ENCODE peak calls at places on chromosome 20, in ten cellular contexts. One of them, this sample, is unnamed.

GRCh38 chr20:33812673-33813462 is 1.7 kb downstream of the CHMP4B start:
- DNase-seq in right atrium auricular region: no peak
- DNase-seq in fibroblast of the aortic adventitia: peak
- DNase-seq in PC-9: peak
- DNase-seq in fibroblast of pulmonary artery: no peak
- DNase-seq in Peyer's patch: peak
- DNase-seq in CD8-positive, alpha-beta T cell: no peak
- DNase-seq in fibroblast of mammary gland: peak
- DNase-seq in sigmoid colon: no peak
- DNase-seq in tibial nerve: no peak
- DNase-seq in this sample: peak

GRCh38 chr20:21133917-21134622 is 8.2 kb downstream of the KIZ start:
- DNase-seq in right atrium auricular region: no peak
- DNase-seq in Peyer's patch: no peak
- DNase-seq in sigmoid colon: no peak
- DNase-seq in fibroblast of pulmonary artery: no peak
- DNase-seq in fibroblast of mammary gland: no peak
- DNase-seq in PC-9: no peak
- DNase-seq in tibial nerve: no peak
- DNase-seq in fibroblast of the aortic adventitia: no peak
- DNase-seq in CD8-positive, alpha-beta T cell: no peak
- DNase-seq in this sample: no peak

GRCh38 chr20:53866787-53867740 is 203.3 kb downstream of the BCAS1 start:
- DNase-seq in tibial nerve: no peak
- DNase-seq in Peyer's patch: peak
- DNase-seq in fibroblast of the aortic adventitia: peak
- DNase-seq in CD8-positive, alpha-beta T cell: no peak
- DNase-seq in PC-9: no peak
- DNase-seq in fibroblast of pulmonary artery: no peak
- DNase-seq in sigmoid colon: no peak
- DNase-seq in right atrium auricular region: no peak
- DNase-seq in fibroblast of mammary gland: no peak
- DNase-seq in this sample: peak

GRCh38 chr20:22942742-22943141 is 92.4 kb upstream of the SSTR4 start:
- DNase-seq in right atrium auricular region: no peak
- DNase-seq in Peyer's patch: no peak
- DNase-seq in fibroblast of pulmonary artery: no peak
- DNase-seq in PC-9: no peak
- DNase-seq in fibroblast of mammary gland: no peak
- DNase-seq in fibroblast of the aortic adventitia: no peak
- DNase-seq in CD8-positive, alpha-beta T cell: no peak
- DNase-seq in tibial nerve: no peak
- DNase-seq in sigmoid colon: no peak
- DNase-seq in this sample: no peak

GRCh38 chr20:22407237-22408193 is 176.9 kb downstream of the FOXA2 start:
- DNase-seq in Peyer's patch: no peak
- DNase-seq in tibial nerve: no peak
- DNase-seq in fibroblast of mammary gland: no peak
- DNase-seq in PC-9: no peak
- DNase-seq in right atrium auricular region: no peak
- DNase-seq in fibroblast of the aortic adventitia: no peak
- DNase-seq in sigmoid colon: no peak
- DNase-seq in fibroblast of pulmonary artery: no peak
- DNase-seq in CD8-positive, alpha-beta T cell: no peak
- DNase-seq in this sample: no peak

GRCh38 chr20:51497542-51498467 is 44.7 kb downstream of the NFATC2 start:
- DNase-seq in PC-9: no peak
- DNase-seq in CD8-positive, alpha-beta T cell: peak
- DNase-seq in tibial nerve: peak
- DNase-seq in right atrium auricular region: no peak
- DNase-seq in sigmoid colon: no peak
- DNase-seq in Peyer's patch: peak
- DNase-seq in fibroblast of the aortic adventitia: peak
- DNase-seq in fibroblast of pulmonary artery: peak
- DNase-seq in fibroblast of mammary gland: no peak
- DNase-seq in this sample: no peak

GRCh38 chr20:17655286-17655651 is 26.8 kb downstream of the RRBP1 start:
- DNase-seq in PC-9: no peak
- DNase-seq in fibroblast of pulmonary artery: peak
- DNase-seq in sigmoid colon: peak
- DNase-seq in tibial nerve: no peak
- DNase-seq in fibroblast of mammary gland: no peak
- DNase-seq in fibroblast of the aortic adventitia: peak
- DNase-seq in CD8-positive, alpha-beta T cell: no peak
- DNase-seq in Peyer's patch: no peak
- DNase-seq in right atrium auricular region: no peak
- DNase-seq in this sample: no peak

GRCh38 chr20:1631309-1632227 is 11.8 kb upstream of the SIRPB1 start:
- DNase-seq in fibroblast of pulmonary artery: peak
- DNase-seq in PC-9: peak
- DNase-seq in tibial nerve: no peak
- DNase-seq in fibroblast of the aortic adventitia: peak
- DNase-seq in Peyer's patch: no peak
- DNase-seq in fibroblast of mammary gland: no peak
- DNase-seq in CD8-positive, alpha-beta T cell: no peak
- DNase-seq in sigmoid colon: no peak
- DNase-seq in right atrium auricular region: no peak
- DNase-seq in this sample: no peak

GRCh38 chr20:36881888-36882287 is 6.0 kb downstream of the TLDC2 start:
- DNase-seq in fibroblast of mammary gland: peak
- DNase-seq in right atrium auricular region: no peak
- DNase-seq in fibroblast of pulmonary artery: no peak
- DNase-seq in PC-9: no peak
- DNase-seq in tibial nerve: no peak
- DNase-seq in CD8-positive, alpha-beta T cell: no peak
- DNase-seq in fibroblast of the aortic adventitia: no peak
- DNase-seq in Peyer's patch: no peak
- DNase-seq in sigmoid colon: no peak
- DNase-seq in this sample: no peak

GRCh38 chr20:62921119-62921687 is 5.1 kb downstream of the DIDO1 start:
- DNase-seq in CD8-positive, alpha-beta T cell: peak
- DNase-seq in fibroblast of pulmonary artery: peak
- DNase-seq in fibroblast of mammary gland: peak
- DNase-seq in Peyer's patch: no peak
- DNase-seq in right atrium auricular region: no peak
- DNase-seq in PC-9: peak
- DNase-seq in tibial nerve: no peak
- DNase-seq in fibroblast of the aortic adventitia: peak
- DNase-seq in sigmoid colon: no peak
- DNase-seq in this sample: no peak

GRCh38 chr20:346640-347316 is at the start of gene NRSN2:
- DNase-seq in fibroblast of the aortic adventitia: peak
- DNase-seq in Peyer's patch: peak
- DNase-seq in sigmoid colon: peak
- DNase-seq in fibroblast of mammary gland: peak
- DNase-seq in fibroblast of pulmonary artery: peak
- DNase-seq in CD8-positive, alpha-beta T cell: no peak
- DNase-seq in PC-9: peak
- DNase-seq in right atrium auricular region: peak
- DNase-seq in tibial nerve: no peak
- DNase-seq in this sample: peak
- TF ChIP-seq CTCF in fibroblast of the aortic adventitia: no peak
- TF ChIP-seq CTCF in Peyer's patch: no peak
- TF ChIP-seq CTCF in sigmoid colon: no peak
- TF ChIP-seq CTCF in fibroblast of mammary gland: no peak
- TF ChIP-seq CTCF in fibroblast of pulmonary artery: no peak
- TF ChIP-seq CTCF in CD8-positive, alpha-beta T cell: no peak
- TF ChIP-seq CTCF in PC-9: no peak
- TF ChIP-seq CTCF in right atrium auricular region: no peak
- TF ChIP-seq CTCF in tibial nerve: no peak
- TF ChIP-seq CTCF in this sample: no peak

GRCh38 chr20:41318271-41318649 is 729 bp upstream of the ZHX3 start:
- DNase-seq in right atrium auricular region: no peak
- DNase-seq in PC-9: no peak
- DNase-seq in sigmoid colon: no peak
- DNase-seq in tibial nerve: no peak
- DNase-seq in fibroblast of mammary gland: no peak
- DNase-seq in fibroblast of the aortic adventitia: no peak
- DNase-seq in CD8-positive, alpha-beta T cell: no peak
- DNase-seq in Peyer's patch: no peak
- DNase-seq in fibroblast of pulmonary artery: no peak
- DNase-seq in this sample: no peak

GRCh38 chr20:41316009-41316408 is 1.5 kb downstream of the ZHX3 start:
- DNase-seq in right atrium auricular region: no peak
- DNase-seq in fibroblast of mammary gland: no peak
- DNase-seq in fibroblast of pulmonary artery: no peak
- DNase-seq in sigmoid colon: no peak
- DNase-seq in tibial nerve: no peak
- DNase-seq in Peyer's patch: no peak
- DNase-seq in fibroblast of the aortic adventitia: peak
- DNase-seq in PC-9: no peak
- DNase-seq in CD8-positive, alpha-beta T cell: no peak
- DNase-seq in this sample: no peak

GRCh38 chr20:41314386-41314785 is 3.1 kb downstream of the ZHX3 start:
- DNase-seq in PC-9: no peak
- DNase-seq in CD8-positive, alpha-beta T cell: no peak
- DNase-seq in fibroblast of pulmonary artery: no peak
- DNase-seq in fibroblast of the aortic adventitia: peak
- DNase-seq in sigmoid colon: no peak
- DNase-seq in tibial nerve: no peak
- DNase-seq in fibroblast of mammary gland: peak
- DNase-seq in Peyer's patch: no peak
- DNase-seq in right atrium auricular region: no peak
- DNase-seq in this sample: no peak

GRCh38 chr20:41317536-41318270 is at the start of gene ZHX3:
- DNase-seq in fibroblast of mammary gland: peak
- DNase-seq in sigmoid colon: peak
- DNase-seq in fibroblast of pulmonary artery: peak
- DNase-seq in CD8-positive, alpha-beta T cell: peak
- DNase-seq in fibroblast of the aortic adventitia: peak
- DNase-seq in tibial nerve: peak
- DNase-seq in Peyer's patch: peak
- DNase-seq in PC-9: peak
- DNase-seq in right atrium auricular region: peak
- DNase-seq in this sample: peak

GRCh38 chr20:41316602-41317535 is 662 bp downstream of the ZHX3 start:
- DNase-seq in fibroblast of mammary gland: peak
- DNase-seq in fibroblast of the aortic adventitia: peak
- DNase-seq in CD8-positive, alpha-beta T cell: peak
- DNase-seq in tibial nerve: peak
- DNase-seq in PC-9: peak
- DNase-seq in right atrium auricular region: peak
- DNase-seq in Peyer's patch: peak
- DNase-seq in fibroblast of pulmonary artery: peak
- DNase-seq in sigmoid colon: peak
- DNase-seq in this sample: peak
- H3K4me3 ChIP-seq in fibroblast of mammary gland: peak
- H3K4me3 ChIP-seq in fibroblast of the aortic adventitia: peak
- H3K4me3 ChIP-seq in CD8-positive, alpha-beta T cell: peak
- H3K4me3 ChIP-seq in tibial nerve: peak
- H3K4me3 ChIP-seq in PC-9: peak
- H3K4me3 ChIP-seq in right atrium auricular region: peak
- H3K4me3 ChIP-seq in Peyer's patch: peak
- H3K4me3 ChIP-seq in fibroblast of pulmonary artery: peak
- H3K4me3 ChIP-seq in sigmoid colon: peak
- H3K4me3 ChIP-seq in this sample: peak

DNA sequence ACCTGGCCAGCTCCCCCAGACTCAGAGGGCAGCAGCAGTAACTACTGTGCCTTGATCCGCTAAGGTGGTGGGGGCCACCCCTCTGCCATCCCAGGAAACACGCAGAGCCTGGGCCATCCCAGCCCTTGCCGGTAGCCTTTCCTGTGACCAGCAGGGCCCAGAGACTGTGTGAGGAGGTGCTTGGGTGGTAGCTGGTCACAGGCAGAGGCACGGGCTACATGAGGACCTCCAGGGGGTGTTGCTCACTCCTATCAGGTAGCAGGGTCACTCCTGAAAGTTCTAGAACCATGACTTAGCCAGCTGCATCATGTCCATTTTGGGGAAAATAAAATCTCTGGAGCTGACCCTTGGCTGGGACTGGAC is 22.8 kb downstream of the PCMTD2 start:
- DNase-seq in Peyer's patch: no peak
- DNase-seq in right atrium auricular region: no peak
- DNase-seq in fibroblast of the aortic adventitia: no peak
- DNase-seq in PC-9: no peak
- DNase-seq in fibroblast of mammary gland: no peak
- DNase-seq in sigmoid colon: no peak
- DNase-seq in CD8-positive, alpha-beta T cell: no peak
- DNase-seq in fibroblast of pulmonary artery: no peak
- DNase-seq in tibial nerve: no peak
- DNase-seq in this sample: no peak
- TF ChIP-seq CTCF in Peyer's patch: no peak
- TF ChIP-seq CTCF in right atrium auricular region: no peak
- TF ChIP-seq CTCF in fibroblast of the aortic adventitia: no peak
- TF ChIP-seq CTCF in PC-9: no peak
- TF ChIP-seq CTCF in fibroblast of mammary gland: no peak
- TF ChIP-seq CTCF in sigmoid colon: no peak
- TF ChIP-seq CTCF in CD8-positive, alpha-beta T cell: no peak
- TF ChIP-seq CTCF in fibroblast of pulmonary artery: no peak
- TF ChIP-seq CTCF in tibial nerve: no peak
- TF ChIP-seq CTCF in this sample: no peak

DNA sequence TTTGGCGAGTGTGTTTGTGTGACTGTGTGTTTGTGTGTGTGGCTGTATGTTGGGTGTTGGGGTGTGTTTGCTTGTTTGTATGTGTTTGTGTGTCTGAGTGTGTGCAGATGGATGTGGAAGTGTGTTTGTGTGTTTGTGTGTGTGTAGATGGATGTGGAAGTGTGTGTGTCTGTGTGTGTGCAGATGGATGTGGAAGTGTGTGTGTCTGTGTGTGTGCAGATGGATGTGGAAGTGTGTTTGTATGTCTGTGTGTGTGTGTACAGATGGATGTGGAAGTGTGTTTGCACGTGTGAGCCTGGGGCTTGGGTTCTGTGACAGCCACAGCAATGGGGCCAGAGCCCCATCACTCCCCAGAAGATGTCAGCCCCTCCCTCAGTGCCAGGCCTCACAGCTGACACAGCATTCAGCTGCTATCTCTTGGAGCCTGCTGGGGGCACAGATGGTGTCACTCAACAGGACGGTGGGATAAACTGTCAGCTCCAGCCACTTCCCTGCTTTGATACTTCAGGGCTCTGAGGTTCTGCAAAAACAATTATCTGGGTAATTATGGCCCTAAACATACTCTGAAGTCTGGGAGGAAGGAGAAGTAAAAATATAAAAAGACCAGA is 98.7 kb upstream of the RNF24 start:
- DNase-seq in PC-9: no peak
- DNase-seq in fibroblast of pulmonary artery: no peak
- DNase-seq in CD8-positive, alpha-beta T cell: no peak
- DNase-seq in fibroblast of the aortic adventitia: no peak
- DNase-seq in Peyer's patch: no peak
- DNase-seq in right atrium auricular region: no peak
- DNase-seq in sigmoid colon: no peak
- DNase-seq in fibroblast of mammary gland: no peak
- DNase-seq in tibial nerve: no peak
- DNase-seq in this sample: no peak
- H3K4me3 ChIP-seq in PC-9: no peak
- H3K4me3 ChIP-seq in fibroblast of pulmonary artery: no peak
- H3K4me3 ChIP-seq in CD8-positive, alpha-beta T cell: no peak
- H3K4me3 ChIP-seq in fibroblast of the aortic adventitia: no peak
- H3K4me3 ChIP-seq in Peyer's patch: no peak
- H3K4me3 ChIP-seq in right atrium auricular region: no peak
- H3K4me3 ChIP-seq in sigmoid colon: no peak
- H3K4me3 ChIP-seq in fibroblast of mammary gland: no peak
- H3K4me3 ChIP-seq in tibial nerve: no peak
- H3K4me3 ChIP-seq in this sample: no peak